ENCODE peak calls at places on chromosomes 3 and 15, in six cellular contexts. R is ELR, Q is NCI-H146, Y is GM13977, I is NCI-H510A treated with DMSO at 0.1 percent for 48 hours, A is occipital lobe. L is an unnamed sample.
A peak's percentile ranks its signal among the peaks of the same experiment; 100 is the strongest.

GRCh38 chr15:100572362-100572983 is 29.5 kb downstream of the LINS1 start:
- DNase-seq in R (peak; percentile 45), Q (no peak), Y (no peak), I (no peak), A (no peak), L (peak; percentile 30)

GRCh38 chr3:52041118-52041847 is 15.1 kb downstream of the DUSP7 start:
- DNase-seq in R (no peak), Q (no peak), Y (no peak), I (no peak), A (peak; percentile 44), L (no peak)

GRCh38 chr15:85542895-85543331 is 162.5 kb downstream of the AKAP13 start:
- DNase-seq in R (peak; percentile 11), Q (peak; percentile 68), Y (peak; percentile 24), I (peak; percentile 23), A (no peak), L (no peak)

GRCh38 chr3:81216192-81216591 is 545.3 kb downstream of the GBE1 start:
- DNase-seq in R (peak; percentile 89), Q (no peak), Y (no peak), I (no peak), A (no peak), L (no peak)

GRCh38 chr3:56894912-56895431 is 93.2 kb upstream of the ARHGEF3 start:
- DNase-seq in R (no peak), Q (no peak), Y (peak; percentile 54), I (no peak), A (peak; percentile 63), L (no peak)

GRCh38 chr3:93843981-93844380 is 129.7 kb downstream of the PROS1 start:
- DNase-seq in R (peak; percentile 84), Q (no peak), Y (no peak), I (no peak), A (peak; percentile 19), L (no peak)

GRCh38 chr15:73633991-73634495 is 854 bp upstream of the NPTN start:
- DNase-seq in R (peak; percentile 95), Q (no peak), Y (no peak), I (no peak), A (no peak), L (no peak)

GRCh38 chr3:146250449-146251382 is at the start of gene PLSCR4:
- DNase-seq in R (peak; percentile 72), Q (peak; percentile 60), Y (peak; percentile 45), I (peak; percentile 49), A (peak; percentile 1), L (peak; percentile 4)

GRCh38 chr3:77466562-77466961 is 426.7 kb downstream of the ROBO2 start:
- DNase-seq in R (no peak), Q (no peak), Y (no peak), I (no peak), A (no peak), L (no peak)

GRCh38 chr3:42505203-42505848 is 2.9 kb downstream of the VIPR1 start:
- DNase-seq in R (no peak), Q (no peak), Y (no peak), I (no peak), A (no peak), L (no peak)

GRCh38 chr3:31853580-31853979 is 127.5 kb downstream of the OSBPL10 start:
- DNase-seq in R (no peak), Q (peak; percentile 27), Y (no peak), I (no peak), A (no peak), L (peak; percentile 77)

GRCh38 chr3:95407709-95408463 is 1345.0 kb downstream of the NSUN3 start:
- DNase-seq in R (no peak), Q (no peak), Y (no peak), I (no peak), A (no peak), L (no peak)

GRCh38 chr15:79450648-79451047 is 18.5 kb downstream of the MINAR1 start:
- DNase-seq in R (peak; percentile 11), Q (no peak), Y (no peak), I (no peak), A (no peak), L (no peak)

GRCh38 chr3:66803206-66803605 is 194.9 kb upstream of the KBTBD8 start:
- DNase-seq in R (no peak), Q (no peak), Y (no peak), I (no peak), A (no peak), L (no peak)

GRCh38 chr3:50138266-50139230 is 16.6 kb upstream of the SEMA3F start:
- DNase-seq in R (no peak), Q (no peak), Y (no peak), I (no peak), A (no peak), L (no peak)

GRCh38 chr3:42032693-42033349 is 58.3 kb upstream of the TRAK1 start:
- DNase-seq in R (peak; percentile 89), Q (peak; percentile 80), Y (no peak), I (peak; percentile 57), A (no peak), L (no peak)

GRCh38 chr3:164194842-164195241 is 883.5 kb downstream of the SI start:
- DNase-seq in R (peak; percentile 11), Q (no peak), Y (no peak), I (no peak), A (no peak), L (no peak)

GRCh38 chr15:33358303-33358702 is 47.5 kb downstream of the RYR3 start:
- DNase-seq in R (peak; percentile 13), Q (no peak), Y (no peak), I (no peak), A (no peak), L (no peak)

GRCh38 chr15:83115410-83115809 is 8.0 kb downstream of the TM6SF1 start:
- DNase-seq in R (no peak), Q (no peak), Y (no peak), I (no peak), A (no peak), L (no peak)

GRCh38 chr3:189531271-189531670 is 99.9 kb upstream of the TP63 start:
- DNase-seq in R (no peak), Q (no peak), Y (no peak), I (no peak), A (no peak), L (no peak)

GRCh38 chr3:144197116-144197515 is 225.5 kb downstream of the DIPK2A start:
- DNase-seq in R (no peak), Q (no peak), Y (no peak), I (no peak), A (no peak), L (no peak)

GRCh38 chr15:69469467-69470191 is 17.0 kb downstream of the RPLP1 start:
- DNase-seq in R (peak; percentile 62), Q (no peak), Y (no peak), I (no peak), A (no peak), L (no peak)

GRCh38 chr15:69713726-69714559 is 261.3 kb downstream of the RPLP1 start:
- DNase-seq in R (peak; percentile 6), Q (no peak), Y (peak; percentile 57), I (peak; percentile 26), A (no peak), L (no peak)

GRCh38 chr3:12907296-12907695 is 65.9 kb upstream of the RPL32 start:
- DNase-seq in R (no peak), Q (no peak), Y (no peak), I (no peak), A (no peak), L (no peak)

GRCh38 chr3:28601291-28601690 is 252.7 kb upstream of the AZI2 start:
- DNase-seq in R (no peak), Q (peak; percentile 27), Y (no peak), I (no peak), A (no peak), L (no peak)

GRCh38 chr3:190099099-190099498 is 21.6 kb downstream of the P3H2 start:
- DNase-seq in R (no peak), Q (no peak), Y (no peak), I (no peak), A (no peak), L (no peak)

GRCh38 chr3:72476139-72476483 is 372.1 kb downstream of the SHQ1 start:
- DNase-seq in R (no peak), Q (no peak), Y (no peak), I (no peak), A (no peak), L (no peak)

GRCh38 chr3:190012314-190012782 is 108.3 kb downstream of the P3H2 start:
- DNase-seq in R (peak; percentile 82), Q (no peak), Y (no peak), I (no peak), A (no peak), L (no peak)

GRCh38 chr15:66940368-66940767 is 125.0 kb upstream of the SMAD3 start:
- DNase-seq in R (peak; percentile 56), Q (no peak), Y (peak; percentile 67), I (no peak), A (no peak), L (no peak)

GRCh38 chr3:45907769-45908705 is 21.7 kb downstream of the CCR9 start:
- DNase-seq in R (peak; percentile 29), Q (no peak), Y (no peak), I (no peak), A (no peak), L (no peak)

GRCh38 chr3:72976182-72976825 is 20.3 kb upstream of the PPP4R2 start:
- DNase-seq in R (peak; percentile 73), Q (no peak), Y (no peak), I (no peak), A (no peak), L (no peak)

GRCh38 chr3:29100292-29100691 is 180.6 kb upstream of the RBMS3 start:
- DNase-seq in R (peak; percentile 7), Q (no peak), Y (no peak), I (no peak), A (no peak), L (no peak)

GRCh38 chr3:160531311-160531710 is 34.1 kb downstream of the KPNA4 start:
- DNase-seq in R (peak; percentile 17), Q (no peak), Y (no peak), I (no peak), A (no peak), L (no peak)

GRCh38 chr3:139343895-139344856 is at the start of gene MRPS22:
- DNase-seq in R (peak; percentile 94), Q (peak; percentile 95), Y (peak; percentile 88), I (peak; percentile 69), A (peak; percentile 84), L (peak; percentile 90)

GRCh38 chr3:139533781-139534443 is 5.6 kb downstream of the RBP1 start:
- DNase-seq in R (peak; percentile 14), Q (peak; percentile 95), Y (no peak), I (no peak), A (peak; percentile 16), L (no peak)

GRCh38 chr15:87212041-87212440 is 1044.5 kb downstream of the NTRK3 start:
- DNase-seq in R (no peak), Q (no peak), Y (no peak), I (no peak), A (no peak), L (no peak)

GRCh38 chr15:57606048-57606447 is 14.3 kb downstream of the MYZAP start:
- DNase-seq in R (no peak), Q (no peak), Y (no peak), I (no peak), A (no peak), L (no peak)